ENCODE peak calls at places on chromosomes 13 and 19, in six cellular contexts. N is EH; T is COR-L47; D is T-helper 17 cell; H is T-cell; V is stimulated activated CD8-positive, alpha-beta memory T cell treated with anti-CD3 and anti-CD28 coated beads, Interleukin-2, amount 100 ng/mL, for 1 hour. Y is an unnamed sample.

GRCh38 chr13:44667950-44668349 is 91.8 kb upstream of the TSC22D1 start:
- DNase-seq in N (peak; percentile 97), H (no peak), T (no peak), D (no peak), V (no peak), Y (no peak)

GRCh38 chr13:75326173-75327131 is 155.5 kb downstream of the TBC1D4 start:
- DNase-seq in D (peak; percentile 46), T (no peak), N (peak; percentile 11), V (peak; percentile 12), H (peak; percentile 37), Y (no peak)

GRCh38 chr19:15464394-15465385 is at the start of gene RASAL3:
- DNase-seq in V (peak; percentile 58), H (peak; percentile 61), N (no peak), D (peak; percentile 59), T (no peak), Y (no peak)

GRCh38 chr19:892243-892996 is 567 bp downstream of the MED16 start:
- DNase-seq in V (no peak), T (no peak), H (no peak), N (no peak), D (peak; percentile 53), Y (no peak)

GRCh38 chr19:34471906-34472305 is 9.7 kb upstream of the WTIP start:
- DNase-seq in V (no peak), N (no peak), D (no peak), T (no peak), H (no peak), Y (no peak)

GRCh38 chr19:18802354-18802753 is 11.2 kb upstream of the COMP start:
- DNase-seq in T (no peak), D (no peak), H (no peak), V (no peak), N (no peak), Y (no peak)

GRCh38 chr19:15378529-15379082 is 981 bp downstream of the AKAP8 start:
- DNase-seq in N (peak; percentile 63), D (peak; percentile 26), T (peak; percentile 17), H (peak; percentile 20), V (no peak), Y (no peak)

GRCh38 chr13:55361141-55361540 is 1779.6 kb upstream of the PRR20A start:
- DNase-seq in D (no peak), T (no peak), H (no peak), V (no peak), N (no peak), Y (no peak)

GRCh38 chr13:39538826-39539555 is 64.0 kb downstream of the LHFPL6 start:
- DNase-seq in H (no peak), V (no peak), N (peak; percentile 80), T (no peak), D (no peak), Y (no peak)

GRCh38 chr19:4571305-4571917 is 11.9 kb upstream of the SEMA6B start:
- DNase-seq in V (no peak), T (no peak), D (no peak), H (no peak), N (no peak), Y (no peak)

GRCh38 chr19:38060346-38060745 is 153.3 kb downstream of the SIPA1L3 start:
- DNase-seq in V (no peak), N (no peak), H (no peak), T (no peak), D (no peak), Y (no peak)

GRCh38 chr13:83731113-83731512 is 151.2 kb downstream of the SLITRK1 start:
- DNase-seq in N (no peak), T (no peak), H (no peak), V (no peak), D (no peak), Y (no peak)

GRCh38 chr13:113917523-113918371 is 53.9 kb upstream of the GAS6 start:
- DNase-seq in V (no peak), N (no peak), D (no peak), H (no peak), T (no peak), Y (no peak)

GRCh38 chr19:45864629-45865082 is 530 bp downstream of the FOXA3 start:
- DNase-seq in N (no peak), D (no peak), T (no peak), V (no peak), H (no peak), Y (no peak)

GRCh38 chr19:38023245-38023644 is 116.2 kb downstream of the SIPA1L3 start:
- DNase-seq in T (no peak), V (no peak), N (peak; percentile 80), H (no peak), D (no peak), Y (no peak)

GRCh38 chr19:53906211-53907192 is 2.6 kb upstream of the CACNG7 start:
- DNase-seq in T (no peak), V (peak; percentile 52), H (peak; percentile 41), N (peak; percentile 24), D (peak; percentile 45), Y (no peak)

GRCh38 chr13:44854264-44855060 is 134.8 kb downstream of the NUFIP1 start:
- DNase-seq in T (peak; percentile 38), N (no peak), D (no peak), H (no peak), V (no peak), Y (no peak)

GRCh38 chr19:11288349-11288748 is 7.6 kb upstream of the TSPAN16 start:
- DNase-seq in H (no peak), D (no peak), T (no peak), N (peak; percentile 33), V (no peak), Y (no peak)

GRCh38 chr13:98664047-98664446 is 87.1 kb upstream of the STK24 start:
- DNase-seq in H (no peak), V (no peak), T (no peak), N (peak; percentile 69), D (no peak), Y (no peak)

GRCh38 chr13:65836066-65836465 is 1394.1 kb downstream of the PCDH9 start:
- DNase-seq in N (no peak), T (peak; percentile 67), V (no peak), D (no peak), H (no peak), Y (no peak)

GRCh38 chr19:42132851-42133528 is 744 bp upstream of the POU2F2 start:
- DNase-seq in T (peak; percentile 77), D (peak; percentile 83), V (peak; percentile 74), H (peak; percentile 88), N (peak; percentile 51), Y (peak; percentile 66)

GRCh38 chr19:7788933-7789323 is 25.9 kb downstream of the CLEC4M start:
- DNase-seq in H (no peak), V (no peak), N (no peak), D (no peak), T (no peak), Y (no peak)

GRCh38 chr13:32116210-32116609 is 84.6 kb downstream of the FRY start:
- DNase-seq in N (no peak), D (no peak), V (no peak), T (no peak), H (no peak), Y (no peak)

GRCh38 chr13:50509771-50510441 is 333.6 kb downstream of the DLEU7 start:
- DNase-seq in V (no peak), H (no peak), D (no peak), T (no peak), N (peak; percentile 53), Y (no peak)

Y was measured in CD14-positive monocyte.